ENCODE peak calls at places on chromosomes 13 and 19, in seven cellular contexts. V is pancreas, W is ovary, N is stomach, F is GM12865, H is heart right ventricle, M is neural crest cell. R is an unnamed sample.

GRCh38 chr19:8571006-8571411 is 6.2 kb downstream of the MYO1F start:
- DNase-seq in V (no peak), W (no peak), N (peak), F (peak), H (no peak), M (no peak), R (no peak)

GRCh38 chr13:52695856-52696255 is 43.2 kb downstream of the SUGT1 start:
- DNase-seq in V (no peak), W (no peak), N (no peak), F (peak), H (no peak), M (no peak), R (no peak)

GRCh38 chr19:3062165-3063105 is at the start of gene TLE5:
- DNase-seq in V (peak), W (peak), N (peak), F (peak), H (peak), M (no peak), R (no peak)

GRCh38 chr13:77397636-77398035 is 70.7 kb upstream of the MYCBP2 start:
- DNase-seq in V (no peak), W (no peak), N (no peak), F (no peak), H (no peak), M (no peak), R (no peak)

GRCh38 chr13:38309397-38309796 is 40.3 kb upstream of the UFM1 start:
- DNase-seq in V (no peak), W (no peak), N (no peak), F (no peak), H (no peak), M (no peak), R (no peak)

GRCh38 chr19:47032171-47032811 is 12.7 kb downstream of the NPAS1 start:
- DNase-seq in V (peak), W (no peak), N (peak), F (peak), H (peak), M (no peak), R (peak)

GRCh38 chr13:76939215-76939614 is 9.1 kb upstream of the ACOD1 start:
- DNase-seq in V (no peak), W (no peak), N (no peak), F (no peak), H (no peak), M (no peak), R (no peak)

GRCh38 chr19:43541920-43542650 is 9.1 kb downstream of the ZNF575 start:
- DNase-seq in V (no peak), W (no peak), N (no peak), F (no peak), H (no peak), M (no peak), R (no peak)

GRCh38 chr13:34748078-34748477 is 194.0 kb upstream of the NBEA start:
- DNase-seq in V (peak), W (peak), N (no peak), F (no peak), H (no peak), M (no peak), R (no peak)

GRCh38 chr19:18006895-18007604 is 920 bp upstream of the ARRDC2 start:
- DNase-seq in V (peak), W (peak), N (peak), F (peak), H (peak), M (peak), R (peak)

GRCh38 chr13:44758595-44759221 is 182.6 kb upstream of the TSC22D1 start:
- DNase-seq in V (no peak), W (no peak), N (no peak), F (no peak), H (no peak), M (no peak), R (no peak)

GRCh38 chr13:99542788-99543406 is 41.6 kb downstream of the TM9SF2 start:
- DNase-seq in V (no peak), W (no peak), N (no peak), F (peak), H (no peak), M (no peak), R (no peak)

GRCh38 chr13:24152292-24153214 is 8.0 kb upstream of the SPATA13 start:
- DNase-seq in V (no peak), W (no peak), N (no peak), F (no peak), H (no peak), M (no peak), R (no peak)

GRCh38 chr19:19067276-19068072 is 3.7 kb downstream of the SLC25A42 start:
- DNase-seq in V (no peak), W (no peak), N (no peak), F (no peak), H (no peak), M (no peak), R (no peak)

GRCh38 chr19:31235806-31236205 is 113.4 kb downstream of the TSHZ3 start:
- DNase-seq in V (no peak), W (no peak), N (no peak), F (no peak), H (no peak), M (no peak), R (no peak)

GRCh38 chr13:110108348-110109139 is 198.4 kb downstream of the COL4A1 start:
- DNase-seq in V (peak), W (peak), N (peak), F (peak), H (peak), M (peak), R (peak)

GRCh38 chr19:52742516-52742915 is 7.7 kb upstream of the ZNF611 start:
- DNase-seq in V (no peak), W (no peak), N (no peak), F (no peak), H (no peak), M (no peak), R (no peak)

GRCh38 chr19:3771906-3772450 is at the start of gene RAX2:
- DNase-seq in V (no peak), W (no peak), N (no peak), F (no peak), H (no peak), M (no peak), R (no peak)

GRCh38 chr13:102901615-102902305 is 55.9 kb downstream of the ERCC5 start:
- DNase-seq in V (no peak), W (no peak), N (no peak), F (no peak), H (no peak), M (no peak), R (no peak)

GRCh38 chr13:102902789-102903347 is 57.0 kb downstream of the ERCC5 start:
- DNase-seq in V (no peak), W (no peak), N (no peak), F (no peak), H (peak), M (no peak), R (peak)

GRCh38 chr13:102904408-102904862 is 58.6 kb downstream of the ERCC5 start:
- DNase-seq in V (no peak), W (no peak), N (no peak), F (no peak), H (no peak), M (no peak), R (no peak)

GRCh38 chr13:102905905-102906304 is 60.1 kb downstream of the ERCC5 start:
- DNase-seq in V (no peak), W (no peak), N (no peak), F (no peak), H (no peak), M (no peak), R (no peak)

DNA sequence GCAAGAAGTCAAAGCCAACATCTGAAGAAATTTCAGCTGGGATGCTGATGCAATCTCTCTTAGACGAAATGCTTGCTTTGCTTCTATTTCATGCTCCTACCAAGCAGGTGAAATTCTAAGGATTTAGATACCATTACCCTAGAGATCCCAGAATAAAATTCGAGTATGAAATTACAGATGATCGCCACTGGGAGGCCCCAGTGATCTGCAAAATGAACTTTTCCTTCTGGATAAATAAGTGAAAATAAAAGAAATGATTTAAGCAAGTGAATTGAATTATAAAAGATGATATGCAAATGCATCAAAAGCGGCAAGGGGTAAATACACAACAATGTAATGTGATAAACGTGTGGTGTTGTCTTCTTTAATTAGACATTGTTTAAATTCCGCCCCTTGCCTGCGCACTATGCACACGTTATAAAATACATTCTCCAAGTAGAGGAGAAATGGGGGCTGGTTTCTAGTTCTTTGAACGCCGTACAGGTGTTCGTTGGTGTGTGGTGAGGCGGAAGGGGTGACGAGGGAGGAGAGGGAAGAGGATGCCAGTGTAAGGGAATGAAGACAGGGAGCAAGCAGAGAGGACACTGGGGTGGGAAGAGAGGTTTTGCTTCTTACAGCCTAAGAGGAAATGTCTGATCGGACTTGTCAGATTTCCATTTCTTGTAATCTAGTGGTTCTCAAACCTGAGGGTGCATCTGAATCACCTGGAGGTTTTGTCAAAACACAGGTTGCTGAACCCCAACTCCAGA is 58.0 kb downstream of the ERCC5 start:
- DNase-seq in V (no peak), W (no peak), N (no peak), F (peak), H (no peak), M (peak), R (no peak)
- TF ChIP-seq CTCF in V (peak), W (no peak), N (no peak), F (peak), H (peak), M (peak), R (peak)

DNA sequence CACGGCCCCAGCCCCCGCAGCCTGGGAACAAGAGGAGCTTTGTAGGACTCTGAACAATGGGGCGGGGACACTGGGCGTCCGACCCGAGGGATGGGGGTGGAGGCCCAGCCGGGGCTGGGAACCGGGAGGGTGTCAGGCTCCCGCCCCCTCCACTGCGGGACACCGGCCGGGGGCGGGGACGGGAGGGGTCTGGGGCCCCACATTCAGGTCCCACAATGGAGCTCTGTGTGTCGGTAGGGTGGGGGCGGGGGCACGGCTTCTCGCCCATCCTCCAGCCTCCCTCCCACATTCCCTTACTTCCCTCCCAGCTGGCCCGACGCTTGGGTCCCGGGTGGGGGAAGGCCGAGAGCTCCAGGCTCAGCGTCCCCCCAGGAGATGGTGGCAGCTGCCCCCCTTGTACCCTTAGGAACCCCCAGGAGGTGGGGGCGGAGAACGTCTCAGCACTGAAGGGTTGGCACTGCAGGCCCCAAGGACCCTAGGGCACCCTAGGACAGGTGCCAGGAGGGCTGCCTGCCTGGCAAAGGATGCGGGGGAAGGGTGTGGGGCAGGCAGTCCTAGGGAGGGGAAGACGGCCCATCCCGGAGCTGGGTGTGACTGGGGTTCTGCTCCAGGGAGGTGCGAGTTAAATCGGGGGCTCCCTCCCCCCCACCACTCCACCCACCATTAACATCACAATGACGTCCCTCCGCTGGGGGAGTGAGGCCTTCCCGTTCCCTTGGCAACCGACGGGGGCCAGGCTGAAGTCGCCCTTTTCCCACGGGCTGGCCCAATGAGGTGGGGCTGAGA is 5.3 kb downstream of the TTYH1 start:
- DNase-seq in V (peak), W (peak), N (no peak), F (no peak), H (peak), M (peak), R (peak)
- TF ChIP-seq CTCF in V (no peak), W (no peak), N (no peak), F (no peak), H (no peak), M (no peak), R (no peak)

DNA sequence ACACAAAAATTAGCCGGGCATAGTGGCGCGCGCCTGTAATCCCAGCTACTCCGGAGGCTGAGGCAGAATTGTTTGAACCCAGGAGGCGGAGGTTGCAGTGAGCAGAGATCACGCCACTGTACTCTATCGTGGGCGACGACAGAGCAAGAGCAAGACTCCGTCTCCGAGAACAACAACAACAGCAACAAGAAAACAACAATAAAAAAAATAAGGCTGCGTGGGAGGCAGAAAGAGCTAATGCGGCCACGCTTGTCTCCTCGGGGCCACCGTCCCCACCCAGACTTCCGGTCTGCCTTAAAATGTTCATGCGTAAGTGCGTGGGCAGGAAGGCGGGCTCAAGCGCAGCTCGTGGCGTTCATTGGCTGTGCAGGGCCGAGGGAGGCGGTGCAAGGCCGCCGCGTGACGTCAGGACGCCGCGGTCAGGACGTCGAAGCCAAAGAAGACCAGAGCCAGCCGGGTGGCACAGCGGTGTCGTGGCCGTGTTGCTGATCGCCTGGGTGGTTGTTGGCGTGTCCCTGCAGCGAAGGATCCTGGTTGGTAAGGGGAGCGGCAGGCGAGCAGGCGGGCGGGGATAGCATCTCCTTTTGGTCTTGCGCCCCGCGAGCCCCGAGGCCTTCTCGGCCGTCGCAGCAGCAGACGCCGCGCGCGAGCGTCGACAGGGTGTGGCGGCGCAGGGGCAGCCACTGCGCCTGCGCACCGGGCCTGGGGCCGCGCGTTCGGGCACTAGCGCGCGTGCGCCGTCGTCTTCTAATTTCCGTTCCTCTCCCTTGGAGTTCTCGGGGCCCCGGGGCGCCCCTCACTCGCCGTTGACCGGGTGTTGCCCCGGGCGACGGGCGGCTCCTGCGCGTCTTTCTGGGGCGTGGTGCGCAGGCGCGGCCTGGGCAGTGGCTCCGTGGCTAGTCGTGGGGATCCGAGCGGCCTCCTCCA is at the start of gene LENG8:
- DNase-seq in V (peak), W (peak), N (peak), F (peak), H (peak), M (peak), R (peak)
- TF ChIP-seq CTCF in V (no peak), W (peak), N (no peak), F (no peak), H (no peak), M (no peak), R (no peak)

DNA sequence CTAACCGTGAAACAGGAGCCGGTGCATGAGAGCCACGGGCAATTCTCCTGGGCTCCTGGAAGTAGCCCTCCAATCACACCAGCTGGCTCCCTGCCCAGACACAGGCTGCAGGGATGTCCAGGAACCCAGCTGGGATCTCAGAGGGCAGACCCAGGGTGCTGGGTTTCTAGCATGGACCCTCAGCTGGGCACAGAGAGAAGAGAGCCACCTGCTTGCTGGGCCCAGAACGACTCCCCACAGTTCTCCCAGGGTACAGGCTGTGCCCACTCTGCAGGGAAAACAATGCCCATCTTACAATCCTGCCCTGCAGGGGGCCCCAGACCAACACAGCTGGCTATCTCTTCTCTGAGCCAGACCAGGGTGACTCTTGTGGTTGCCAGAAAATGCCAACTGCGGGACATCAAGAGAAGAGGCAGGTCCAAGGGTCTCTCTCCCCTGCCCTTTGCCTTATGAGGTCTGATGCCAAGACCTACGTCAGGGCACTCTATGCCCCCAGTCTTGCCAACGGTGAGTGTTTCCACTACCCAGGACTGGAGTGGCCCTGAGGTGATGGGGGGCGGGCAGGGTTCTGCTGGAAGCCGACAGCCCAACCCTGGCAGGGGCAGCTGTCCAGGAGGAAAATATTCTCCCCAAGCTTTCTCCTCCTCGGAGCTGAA is 64.6 kb downstream of the CEBPG start:
- DNase-seq in V (no peak), W (peak), N (no peak), F (no peak), H (peak), M (no peak), R (no peak)
- TF ChIP-seq CTCF in V (no peak), W (no peak), N (no peak), F (no peak), H (peak), M (no peak), R (no peak)

GRCh38 chr19:16527971-16528521 is 14.2 kb downstream of the CHERP start:
- DNase-seq in V (no peak), W (no peak), N (peak), F (peak), H (no peak), M (peak), R (peak)
- TF ChIP-seq CTCF in V (no peak), W (no peak), N (no peak), F (peak), H (no peak), M (peak), R (peak)

GRCh38 chr13:22757530-22758120 is 423.2 kb upstream of the SGCG start:
- DNase-seq in V (no peak), W (no peak), N (no peak), F (no peak), H (no peak), M (no peak), R (no peak)
- TF ChIP-seq CTCF in V (no peak), W (no peak), N (no peak), F (no peak), H (peak), M (peak), R (peak)

GRCh38 chr19:33193864-33194362 is at the start of gene LRP3:
- DNase-seq in V (peak), W (peak), N (peak), F (no peak), H (peak), M (peak), R (no peak)

GRCh38 chr19:33193269-33193863 is 764 bp upstream of the LRP3 start:
- DNase-seq in V (no peak), W (peak), N (no peak), F (no peak), H (no peak), M (no peak), R (no peak)

GRCh38 chr19:33194527-33194883 is 375 bp downstream of the LRP3 start:
- DNase-seq in V (no peak), W (no peak), N (no peak), F (no peak), H (no peak), M (no peak), R (no peak)

GRCh38 chr19:33191501-33191900 is 2.6 kb upstream of the LRP3 start:
- DNase-seq in V (no peak), W (no peak), N (no peak), F (no peak), H (no peak), M (no peak), R (no peak)

DNA sequence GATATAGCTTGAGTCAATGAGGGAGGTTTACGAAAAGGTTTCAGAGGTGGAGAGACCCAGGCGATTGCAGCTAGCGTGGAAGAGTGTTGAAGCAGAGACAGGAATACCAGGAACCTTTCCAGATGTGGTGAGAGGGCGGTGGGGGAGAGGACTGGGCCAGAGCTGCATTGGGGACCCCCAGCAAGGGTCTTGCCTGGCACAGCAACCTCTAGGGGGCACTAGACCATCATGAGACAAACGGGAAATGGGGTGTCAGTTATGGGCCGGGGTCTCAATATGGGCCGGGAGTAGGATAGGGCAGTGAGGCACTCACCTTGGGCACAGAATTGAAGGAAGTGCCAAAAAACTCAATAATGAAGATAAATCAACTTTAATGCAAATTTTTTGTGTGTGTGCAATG is 2.1 kb upstream of the LRP3 start:
- DNase-seq in V (no peak), W (peak), N (no peak), F (no peak), H (no peak), M (no peak), R (no peak)
- TF ChIP-seq CTCF in V (no peak), W (no peak), N (no peak), F (peak), H (no peak), M (peak), R (peak)